ENCODE peak calls at places on chromosomes 7 and 10, in four cellular contexts. C, Y, D and I are unnamed samples.

GRCh38 chr10:101064415-101065030 is 2.7 kb downstream of the KAZALD1 start:
- DNase-seq in C (no peak), Y (no peak), D (no peak), I (no peak)

GRCh38 chr7:37116043-37116701 is 332.5 kb downstream of the ELMO1 start:
- DNase-seq in C (no peak), Y (no peak), D (no peak), I (no peak)

GRCh38 chr10:70132098-70133029 is at the start of gene AIFM2:
- DNase-seq in C (peak; percentile 40), Y (peak; percentile 90), D (no peak), I (peak; percentile 80)

GRCh38 chr7:41005381-41005901 is 697.4 kb downstream of the INHBA start:
- DNase-seq in C (no peak), Y (no peak), D (no peak), I (no peak)

GRCh38 chr10:88783734-88784133 is 18.8 kb upstream of the LIPM start:
- DNase-seq in C (no peak), Y (no peak), D (no peak), I (no peak)

GRCh38 chr10:47247190-47248059 is 52.6 kb upstream of the GDF10 start:
- DNase-seq in C (no peak), Y (no peak), D (no peak), I (no peak)

GRCh38 chr10:98030991-98031431 is 590 bp upstream of the CRTAC1 start:
- DNase-seq in C (no peak), Y (no peak), D (no peak), I (no peak)

GRCh38 chr7:135253851-135254815 is 20.5 kb downstream of the STRA8 start:
- DNase-seq in C (peak; percentile 29), Y (no peak), D (no peak), I (peak; percentile 50)

GRCh38 chr7:149727541-149728476 is 45.6 kb downstream of the ZNF467 start:
- DNase-seq in C (no peak), Y (no peak), D (no peak), I (no peak)

GRCh38 chr10:104291439-104291951 is 22.5 kb downstream of the GSTO2 start:
- DNase-seq in C (peak; percentile 73), Y (peak; percentile 84), D (peak; percentile 62), I (peak; percentile 78)

GRCh38 chr7:35623381-35623780 is 71.6 kb downstream of the HERPUD2 start:
- DNase-seq in C (no peak), Y (no peak), D (no peak), I (no peak)

GRCh38 chr10:59971915-59972314 is 65.6 kb upstream of the CCDC6 start:
- DNase-seq in C (no peak), Y (no peak), D (no peak), I (peak; percentile 93)

GRCh38 chr10:30562787-30563186 is 66.8 kb downstream of the LYZL2 start:
- DNase-seq in C (no peak), Y (no peak), D (no peak), I (no peak)

GRCh38 chr7:102434039-102434481 is 685 bp downstream of the ORAI2 start:
- DNase-seq in C (no peak), Y (peak; percentile 48), D (no peak), I (no peak)

GRCh38 chr7:84637568-84638338 is 443.2 kb upstream of the SEMA3A start:
- DNase-seq in C (no peak), Y (no peak), D (no peak), I (no peak)

GRCh38 chr10:74988787-74989574 is 122.5 kb upstream of the SAMD8 start:
- DNase-seq in C (no peak), Y (no peak), D (no peak), I (no peak)

GRCh38 chr10:10910634-10911033 is 107.0 kb upstream of the CELF2 start:
- DNase-seq in C (no peak), Y (no peak), D (no peak), I (no peak)

GRCh38 chr7:74625446-74625845 is 32.1 kb upstream of the GTF2I start:
- DNase-seq in C (no peak), Y (no peak), D (no peak), I (peak; percentile 46)

DNA sequence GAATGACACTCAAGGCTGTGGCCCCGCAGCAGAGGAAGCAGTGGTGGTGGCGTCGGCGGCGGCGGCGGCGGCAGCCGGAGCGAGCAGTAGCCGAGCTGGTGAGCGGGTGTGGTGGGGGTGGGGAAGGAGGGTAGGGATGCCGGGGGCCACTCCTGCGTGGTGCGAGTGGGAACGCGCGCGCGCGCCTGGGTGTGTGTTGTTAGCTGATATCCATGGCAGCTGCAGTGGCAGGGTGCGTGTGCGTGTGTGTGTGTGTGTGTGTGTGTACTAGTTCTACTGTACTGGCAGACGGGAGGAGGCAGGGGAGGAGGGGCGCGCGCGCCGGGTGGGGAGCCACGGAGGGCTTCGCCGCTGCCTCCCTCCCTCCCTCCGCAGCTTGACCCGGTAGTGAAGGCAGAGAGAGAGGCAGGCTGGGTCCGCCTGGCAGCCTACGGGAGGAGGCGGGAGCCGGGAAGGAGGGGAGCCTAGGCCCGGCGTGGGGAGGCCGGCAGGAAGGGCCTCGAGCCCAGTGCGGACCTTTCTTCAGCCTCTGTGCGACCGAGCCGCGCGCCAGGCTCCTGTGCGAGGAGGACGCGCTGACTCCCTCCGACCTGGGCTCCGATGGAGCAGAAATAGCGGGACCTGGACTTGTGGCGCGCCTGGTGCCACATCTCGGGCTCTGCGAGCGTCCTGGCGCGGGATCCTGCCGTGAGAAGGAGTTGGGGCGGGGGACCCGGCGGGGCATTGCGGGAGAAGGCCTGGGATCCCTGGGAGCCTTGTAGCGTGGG is at the start of gene MAGI2:
- DNase-seq in C (no peak), Y (no peak), D (no peak), I (peak; percentile 41)
- TF ChIP-seq FOSL1 in C (no peak), Y (no peak), D (no peak), I (no peak)

GRCh38 chr7:23357190-23358093 is 58.3 kb downstream of the MALSU1 start:
- DNase-seq in C (peak; percentile 43), Y (peak; percentile 51), D (no peak), I (peak; percentile 91)

GRCh38 chr7:23358152-23358674 is 59.1 kb downstream of the MALSU1 start:
- DNase-seq in C (no peak), Y (no peak), D (no peak), I (peak; percentile 74)

GRCh38 chr7:23353172-23353571 is 54.0 kb downstream of the MALSU1 start:
- DNase-seq in C (no peak), Y (no peak), D (no peak), I (no peak)

GRCh38 chr7:23356168-23356567 is 57.0 kb downstream of the MALSU1 start:
- DNase-seq in C (no peak), Y (no peak), D (no peak), I (no peak)

GRCh38 chr7:23356726-23357125 is 57.6 kb downstream of the MALSU1 start:
- DNase-seq in C (no peak), Y (no peak), D (no peak), I (no peak)
- TF ChIP-seq FOSL1 in C (no peak), Y (no peak), D (no peak), I (no peak)

DNA sequence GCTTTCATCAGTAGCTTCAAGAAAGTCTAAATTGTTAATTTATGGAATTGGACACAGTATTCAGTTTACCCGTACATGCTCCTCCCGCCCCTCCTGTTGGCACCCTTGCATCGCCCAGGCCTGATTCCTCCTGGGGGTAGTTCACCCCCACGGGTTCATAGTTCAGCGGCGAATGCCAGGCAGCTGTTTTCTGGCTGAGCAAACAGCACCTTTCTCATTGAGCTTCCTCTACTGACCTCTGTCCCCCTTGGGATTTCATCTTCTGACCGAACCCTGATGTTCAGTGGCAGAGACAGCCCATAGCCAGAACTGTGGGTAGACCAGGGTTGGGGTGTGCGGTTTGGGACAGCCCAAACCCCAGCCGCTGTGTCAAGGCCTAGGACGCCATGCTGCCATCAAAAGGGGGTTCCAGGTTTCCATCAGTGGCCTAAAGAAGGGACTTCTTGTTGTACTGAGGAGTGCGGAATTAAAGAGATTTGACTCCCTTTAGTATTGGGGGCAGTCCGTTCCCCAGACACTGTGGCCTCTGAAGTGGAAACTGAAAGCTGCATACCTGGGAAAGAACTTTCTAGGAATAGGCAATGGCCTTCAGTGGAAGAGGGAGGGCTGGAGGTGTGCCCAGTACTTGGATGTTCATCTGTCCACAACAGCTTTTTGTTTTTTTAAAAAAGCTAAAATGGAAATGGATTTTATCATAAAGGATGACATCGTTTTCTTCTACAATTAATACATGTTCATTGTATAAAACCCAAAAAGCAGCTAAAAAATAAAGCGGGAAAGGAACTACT is 19.0 kb downstream of the MDH2 start:
- DNase-seq in C (no peak), Y (no peak), D (no peak), I (no peak)
- TF ChIP-seq FOSL1 in C (no peak), Y (no peak), D (no peak), I (no peak)

DNA sequence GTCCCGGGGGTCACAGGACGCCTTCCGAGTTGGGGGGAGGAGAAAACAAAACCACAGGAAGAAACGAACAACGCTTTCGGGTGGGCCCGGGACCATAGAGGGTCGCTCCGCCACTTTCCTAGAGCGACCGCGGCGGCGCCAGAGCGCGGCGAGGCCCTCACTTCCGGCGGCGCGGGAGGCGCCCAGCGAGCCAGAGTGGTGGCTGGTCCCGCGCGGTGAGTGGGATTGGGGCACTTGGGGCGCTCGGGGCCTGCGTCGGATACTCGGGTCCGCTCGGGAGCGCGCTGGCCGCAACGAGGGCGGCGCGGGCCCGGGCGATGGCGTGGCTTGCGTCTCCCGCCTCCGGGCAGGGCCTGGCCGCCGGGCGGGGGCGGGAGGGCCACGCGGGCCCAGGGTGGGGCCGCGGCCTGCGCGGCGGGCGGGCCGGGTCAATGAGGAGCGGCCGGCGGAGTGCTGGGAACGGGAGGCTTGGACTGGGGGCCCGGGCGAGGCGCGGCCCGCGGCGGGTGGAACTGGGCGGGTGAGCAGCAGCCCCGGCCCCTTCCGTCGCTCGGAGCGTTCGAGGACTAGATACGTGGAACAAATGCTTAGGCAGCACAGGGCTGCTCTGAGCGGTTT is at the start of gene ZNF22:
- DNase-seq in C (no peak), Y (peak; percentile 95), D (no peak), I (no peak)
- TF ChIP-seq FOSL1 in C (no peak), Y (peak; percentile 27), D (no peak), I (no peak)

DNA sequence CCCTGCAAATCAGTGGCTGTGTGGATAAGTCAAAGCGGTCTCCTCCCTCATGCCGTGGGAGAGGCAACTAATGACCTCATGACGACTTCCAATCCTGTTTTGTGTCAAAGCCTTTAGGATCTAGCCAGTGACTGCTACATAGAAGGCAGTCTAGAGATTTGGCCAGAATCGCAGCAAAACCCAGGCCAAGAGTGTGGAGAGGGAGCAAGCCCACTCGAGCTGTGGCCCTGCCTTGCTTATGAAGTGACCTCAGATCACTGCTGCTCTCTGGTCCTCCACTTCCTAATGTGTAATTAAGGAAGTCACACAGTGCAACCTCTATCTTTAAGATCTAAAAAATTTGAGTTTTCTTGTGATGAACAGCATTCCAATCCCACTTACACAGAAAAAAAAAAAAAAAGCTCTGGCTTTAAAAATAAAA is 296.7 kb upstream of the KLF6 start:
- DNase-seq in C (no peak), Y (no peak), D (no peak), I (no peak)
- TF ChIP-seq FOSL1 in C (no peak), Y (no peak), D (no peak), I (no peak)